ENCODE peak calls at places on chromosomes 4 and X, in eight cellular contexts. P is Peyer's patch; X is iris pigment epithelial cell; L is NCI-H2081; Y is stimulated activated effector memory CD8-positive, alpha-beta T cell treated with anti-CD3 and anti-CD28 coated beads, Interleukin-12 subunit alpha, Interleukin-12 subunit beta, amount 100 ng/mL, for 72 hours; T is SIG-M5; G is K562; U is H9. K is an unnamed sample.

GRCh38 chr4:95044204-95044848 is 286.6 kb downstream of the BMPR1B start:
- DNase-seq in P (no peak), X (no peak), L (no peak), Y (no peak), T (no peak), G (no peak), U (no peak), K (no peak)

GRCh38 chr4:121183359-121183758 is 19.2 kb upstream of the TNIP3 start:
- DNase-seq in P (no peak), X (no peak), L (no peak), Y (no peak), T (no peak), G (no peak), U (no peak), K (no peak)

GRCh38 chr4:23040539-23040938 is 347.8 kb downstream of the GBA3 start:
- DNase-seq in P (no peak), X (no peak), L (no peak), Y (no peak), T (no peak), G (no peak), U (no peak), K (no peak)

GRCh38 chr4:53508446-53508845 is 82.8 kb downstream of the LNX1 start:
- DNase-seq in P (no peak), X (peak; percentile 79), L (no peak), Y (no peak), T (no peak), G (no peak), U (no peak), K (no peak)

GRCh38 chr4:135694066-135694465 is 1492.5 kb upstream of the PABPC4L start:
- DNase-seq in P (no peak), X (no peak), L (no peak), Y (no peak), T (no peak), G (no peak), U (no peak), K (no peak)

GRCh38 chr4:87122252-87122651 is 98.2 kb downstream of the KLHL8 start:
- DNase-seq in P (no peak), X (peak; percentile 46), L (no peak), Y (no peak), T (no peak), G (no peak), U (no peak), K (no peak)

GRCh38 chrX:11341274-11342256 is 48.4 kb downstream of the AMELX start:
- DNase-seq in P (peak; percentile 54), X (peak; percentile 88), L (peak; percentile 17), Y (no peak), T (no peak), G (peak; percentile 49), U (no peak), K (peak; percentile 30)

GRCh38 chr4:47639531-47639930 is 154.5 kb downstream of the ATP10D start:
- DNase-seq in P (no peak), X (peak; percentile 51), L (no peak), Y (no peak), T (no peak), G (no peak), U (no peak), K (no peak)

GRCh38 chr4:164571593-164572385 is 182.1 kb upstream of the SMIM31 start:
- DNase-seq in P (no peak), X (peak; percentile 14), L (no peak), Y (no peak), T (no peak), G (no peak), U (peak; percentile 41), K (no peak)

GRCh38 chr4:4327652-4328121 is 37.6 kb downstream of the ZBTB49 start:
- DNase-seq in P (peak; percentile 9), X (peak; percentile 28), L (no peak), Y (no peak), T (no peak), G (peak; percentile 79), U (peak; percentile 93), K (no peak)

K was measured in colonic mucosa.